ENCODE peak calls at places on chromosomes 12 and 14, in four cellular contexts. One of them, this sample, is unnamed.

GRCh38 chr14:55031190-55031589 is 4.2 kb downstream of the SOCS4 start:
- DNase-seq in K562: no peak
- DNase-seq in HepG2: no peak
- DNase-seq in SK-N-SH: no peak
- DNase-seq in this sample: no peak

GRCh38 chr14:71166434-71166833 is 259.2 kb downstream of the PCNX1 start:
- DNase-seq in SK-N-SH: peak; percentile 70
- DNase-seq in HepG2: peak; percentile 57
- DNase-seq in K562: no peak
- DNase-seq in this sample: peak; percentile 8

GRCh38 chr14:73255693-73256225 is 18.5 kb downstream of the PAPLN start:
- DNase-seq in HepG2: no peak
- DNase-seq in K562: no peak
- DNase-seq in SK-N-SH: no peak
- DNase-seq in this sample: no peak

GRCh38 chr12:30043151-30043550 is 259.4 kb upstream of the TMTC1 start:
- DNase-seq in SK-N-SH: no peak
- DNase-seq in K562: no peak
- DNase-seq in HepG2: no peak
- DNase-seq in this sample: no peak

GRCh38 chr14:39467889-39468524 is 35.8 kb upstream of the FBXO33 start:
- DNase-seq in HepG2: peak; percentile 83
- DNase-seq in SK-N-SH: no peak
- DNase-seq in K562: no peak
- DNase-seq in this sample: peak; percentile 55

GRCh38 chr12:105729372-105729771 is 398.9 kb downstream of the C12orf75 start:
- DNase-seq in SK-N-SH: no peak
- DNase-seq in K562: no peak
- DNase-seq in HepG2: no peak
- DNase-seq in this sample: no peak

GRCh38 chr12:92987362-92987761 is 58.3 kb upstream of the EEA1 start:
- DNase-seq in K562: peak; percentile 56
- DNase-seq in SK-N-SH: peak; percentile 48
- DNase-seq in HepG2: peak; percentile 78
- DNase-seq in this sample: peak; percentile 42

GRCh38 chr12:19048943-19049342 is 80.6 kb upstream of the PLEKHA5 start:
- DNase-seq in HepG2: no peak
- DNase-seq in SK-N-SH: no peak
- DNase-seq in K562: no peak
- DNase-seq in this sample: no peak

GRCh38 chr14:34685819-34686428 is 28.5 kb downstream of the CFL2 start:
- DNase-seq in K562: no peak
- DNase-seq in SK-N-SH: no peak
- DNase-seq in HepG2: no peak
- DNase-seq in this sample: no peak

GRCh38 chr12:132427999-132428871 is 61.7 kb upstream of the FBRSL1 start:
- DNase-seq in SK-N-SH: no peak
- DNase-seq in HepG2: peak; percentile 19
- DNase-seq in K562: no peak
- DNase-seq in this sample: no peak

GRCh38 chr12:6183689-6184441 is 16.3 kb upstream of the CD9 start:
- DNase-seq in SK-N-SH: no peak
- DNase-seq in K562: no peak
- DNase-seq in HepG2: peak; percentile 68
- DNase-seq in this sample: no peak

GRCh38 chr12:122200541-122201175 is 2.9 kb upstream of the B3GNT4 start:
- DNase-seq in SK-N-SH: peak; percentile 59
- DNase-seq in HepG2: no peak
- DNase-seq in K562: no peak
- DNase-seq in this sample: no peak

GRCh38 chr14:92886337-92886736 is 36.6 kb upstream of the CHGA start:
- DNase-seq in K562: no peak
- DNase-seq in SK-N-SH: peak; percentile 80
- DNase-seq in HepG2: no peak
- DNase-seq in this sample: no peak

GRCh38 chr12:53468286-53468685 is 16.4 kb downstream of the PCBP2 start:
- DNase-seq in K562: no peak
- DNase-seq in SK-N-SH: no peak
- DNase-seq in HepG2: no peak
- DNase-seq in this sample: no peak

GRCh38 chr14:77923131-77923933 is 123.4 kb downstream of the ADCK1 start:
- DNase-seq in K562: peak; percentile 40
- DNase-seq in HepG2: no peak
- DNase-seq in SK-N-SH: peak; percentile 80
- DNase-seq in this sample: no peak

GRCh38 chr12:131736807-131737484 is 26.1 kb downstream of the SFSWAP start:
- DNase-seq in K562: no peak
- DNase-seq in SK-N-SH: no peak
- DNase-seq in HepG2: no peak
- DNase-seq in this sample: peak; percentile 95

GRCh38 chr14:48963231-48963630 is 622.9 kb downstream of the RPS29 start:
- DNase-seq in SK-N-SH: no peak
- DNase-seq in HepG2: peak; percentile 3
- DNase-seq in K562: no peak
- DNase-seq in this sample: no peak

GRCh38 chr14:101630056-101630960 is 69.0 kb downstream of the DIO3 start:
- DNase-seq in HepG2: no peak
- DNase-seq in SK-N-SH: peak; percentile 84
- DNase-seq in K562: no peak
- DNase-seq in this sample: no peak

GRCh38 chr12:93176166-93176565 is 201.6 kb upstream of the NUDT4 start:
- DNase-seq in K562: no peak
- DNase-seq in HepG2: no peak
- DNase-seq in SK-N-SH: no peak
- DNase-seq in this sample: no peak

GRCh38 chr12:58310368-58310767 is 369.0 kb downstream of the ATP23 start:
- DNase-seq in K562: no peak
- DNase-seq in SK-N-SH: no peak
- DNase-seq in HepG2: no peak
- DNase-seq in this sample: no peak

GRCh38 chr14:31930493-31931225 is 146.4 kb upstream of the ARHGAP5 start:
- DNase-seq in SK-N-SH: no peak
- DNase-seq in HepG2: peak; percentile 43
- DNase-seq in K562: no peak
- DNase-seq in this sample: no peak

GRCh38 chr12:6729186-6729585 is 5.3 kb downstream of the COPS7A start:
- DNase-seq in HepG2: no peak
- DNase-seq in K562: no peak
- DNase-seq in SK-N-SH: no peak
- DNase-seq in this sample: no peak

GRCh38 chr12:120346681-120347080 is 19.1 kb upstream of the PLA2G1B start:
- DNase-seq in SK-N-SH: no peak
- DNase-seq in HepG2: no peak
- DNase-seq in K562: no peak
- DNase-seq in this sample: no peak

GRCh38 chr14:74647834-74648361 is 35.9 kb upstream of the LTBP2 start:
- DNase-seq in SK-N-SH: peak; percentile 47
- DNase-seq in K562: no peak
- DNase-seq in HepG2: no peak
- DNase-seq in this sample: no peak

GRCh38 chr12:47744778-47745436 is 13.8 kb downstream of the RAPGEF3 start:
- DNase-seq in SK-N-SH: no peak
- DNase-seq in HepG2: no peak
- DNase-seq in K562: no peak
- DNase-seq in this sample: no peak

GRCh38 chr14:105356927-105357326 is 41.4 kb upstream of the TEX22 start:
- DNase-seq in HepG2: no peak
- DNase-seq in SK-N-SH: no peak
- DNase-seq in K562: no peak
- DNase-seq in this sample: no peak

GRCh38 chr12:43676183-43676813 is 82.3 kb downstream of the PUS7L start:
- DNase-seq in HepG2: peak; percentile 45
- DNase-seq in SK-N-SH: peak; percentile 41
- DNase-seq in K562: peak; percentile 42
- DNase-seq in this sample: peak; percentile 46

GRCh38 chr12:18782827-18783226 is 44.9 kb downstream of the CAPZA3 start:
- DNase-seq in HepG2: no peak
- DNase-seq in SK-N-SH: no peak
- DNase-seq in K562: no peak
- DNase-seq in this sample: no peak

GRCh38 chr12:91778091-91778819 is 367.4 kb downstream of the BTG1 start:
- DNase-seq in K562: no peak
- DNase-seq in SK-N-SH: no peak
- DNase-seq in HepG2: no peak
- DNase-seq in this sample: peak; percentile 26

GRCh38 chr14:79342942-79343341 is 868.4 kb downstream of the DIO2 start:
- DNase-seq in HepG2: no peak
- DNase-seq in SK-N-SH: no peak
- DNase-seq in K562: no peak
- DNase-seq in this sample: no peak

GRCh38 chr12:3365416-3366385 is 125.3 kb upstream of the PRMT8 start:
- DNase-seq in K562: no peak
- DNase-seq in HepG2: no peak
- DNase-seq in SK-N-SH: peak; percentile 91
- DNase-seq in this sample: no peak

GRCh38 chr12:18323159-18323558 is 61.8 kb downstream of the PIK3C2G start:
- DNase-seq in K562: no peak
- DNase-seq in HepG2: no peak
- DNase-seq in SK-N-SH: no peak
- DNase-seq in this sample: no peak

GRCh38 chr12:80230068-80230467 is 130.7 kb downstream of the OTOGL start:
- DNase-seq in SK-N-SH: no peak
- DNase-seq in K562: no peak
- DNase-seq in HepG2: no peak
- DNase-seq in this sample: peak; percentile 4

DNA sequence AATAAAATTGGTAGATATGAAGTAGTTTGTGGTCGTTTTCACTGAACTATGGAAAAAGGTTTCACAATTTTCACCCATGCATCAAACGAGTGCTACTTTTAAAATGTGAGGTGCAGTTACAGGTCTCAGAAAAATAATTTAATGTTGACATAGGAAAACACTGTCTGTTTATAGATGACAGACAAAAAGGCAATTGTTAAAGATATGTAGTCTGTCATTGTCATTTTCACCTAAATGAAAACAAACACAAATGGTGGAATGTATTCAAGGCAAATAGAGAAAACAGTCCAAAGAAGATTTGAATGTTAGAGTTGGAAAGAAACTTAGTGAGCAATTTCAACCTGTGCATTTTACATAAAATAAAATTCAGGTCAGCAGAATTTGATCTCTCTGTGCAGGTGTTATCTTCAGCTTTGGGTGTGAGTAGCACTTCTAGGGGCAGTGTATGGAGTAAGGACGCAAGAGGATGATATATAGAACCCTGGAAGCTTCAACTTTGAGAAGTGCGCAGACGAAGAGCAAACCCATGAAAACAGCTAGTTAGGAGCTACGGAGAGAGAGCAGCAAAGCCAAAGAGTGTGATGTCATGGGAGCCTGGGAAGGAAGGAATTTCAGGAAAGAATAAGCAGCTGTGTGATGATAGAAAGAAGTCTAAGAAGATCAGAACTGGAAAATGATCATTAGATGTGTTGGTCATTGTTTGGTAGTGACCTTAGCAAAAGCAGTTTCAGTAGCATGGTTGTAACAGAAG is 6.2 kb downstream of the RERG start:
- DNase-seq in SK-N-SH: no peak
- DNase-seq in HepG2: no peak
- DNase-seq in K562: no peak
- DNase-seq in this sample: no peak
- TF ChIP-seq ELF1 in SK-N-SH: no peak
- TF ChIP-seq ELF1 in HepG2: no peak
- TF ChIP-seq ELF1 in K562: no peak
- TF ChIP-seq ELF1 in this sample: no peak

GRCh38 chr14:21040370-21040925 is 1.7 kb upstream of the RNASE7 start:
- DNase-seq in K562: no peak
- DNase-seq in SK-N-SH: no peak
- DNase-seq in HepG2: no peak
- DNase-seq in this sample: no peak

GRCh38 chr14:21039585-21040369 is 2.4 kb upstream of the RNASE7 start:
- DNase-seq in K562: no peak
- DNase-seq in HepG2: peak; percentile 85
- DNase-seq in SK-N-SH: peak; percentile 56
- DNase-seq in this sample: peak; percentile 41

GRCh38 chr14:21038416-21039058 is 3.6 kb upstream of the RNASE7 start:
- DNase-seq in SK-N-SH: no peak
- DNase-seq in K562: no peak
- DNase-seq in HepG2: no peak
- DNase-seq in this sample: no peak

GRCh38 chr14:21036746-21037145 is 2.1 kb upstream of the RNASE13 start:
- DNase-seq in K562: no peak
- DNase-seq in SK-N-SH: no peak
- DNase-seq in HepG2: no peak
- DNase-seq in this sample: no peak

DNA sequence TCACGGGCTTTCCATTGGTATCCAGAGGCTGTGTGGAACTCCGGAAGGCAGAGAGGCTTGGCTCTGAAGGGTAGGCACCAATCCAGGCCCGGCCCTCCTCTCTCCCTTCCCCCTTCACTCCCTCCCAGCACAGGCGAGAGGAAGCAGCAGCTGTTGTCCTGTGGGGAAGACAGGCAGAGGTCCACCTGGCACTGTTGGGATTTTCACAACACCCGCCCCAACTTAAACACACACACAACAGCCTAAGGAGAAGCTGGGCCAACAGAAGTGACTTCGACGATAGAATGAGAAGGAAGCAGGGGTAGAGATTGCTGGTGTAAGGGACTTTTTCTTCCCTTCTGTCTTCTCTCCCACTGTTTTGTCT is 3.1 kb upstream of the RNASE7 start:
- DNase-seq in HepG2: peak; percentile 73
- DNase-seq in SK-N-SH: no peak
- DNase-seq in K562: no peak
- DNase-seq in this sample: no peak
- TF ChIP-seq ELF1 in HepG2: peak; percentile 52
- TF ChIP-seq ELF1 in SK-N-SH: no peak
- TF ChIP-seq ELF1 in K562: no peak
- TF ChIP-seq ELF1 in this sample: no peak

DNA sequence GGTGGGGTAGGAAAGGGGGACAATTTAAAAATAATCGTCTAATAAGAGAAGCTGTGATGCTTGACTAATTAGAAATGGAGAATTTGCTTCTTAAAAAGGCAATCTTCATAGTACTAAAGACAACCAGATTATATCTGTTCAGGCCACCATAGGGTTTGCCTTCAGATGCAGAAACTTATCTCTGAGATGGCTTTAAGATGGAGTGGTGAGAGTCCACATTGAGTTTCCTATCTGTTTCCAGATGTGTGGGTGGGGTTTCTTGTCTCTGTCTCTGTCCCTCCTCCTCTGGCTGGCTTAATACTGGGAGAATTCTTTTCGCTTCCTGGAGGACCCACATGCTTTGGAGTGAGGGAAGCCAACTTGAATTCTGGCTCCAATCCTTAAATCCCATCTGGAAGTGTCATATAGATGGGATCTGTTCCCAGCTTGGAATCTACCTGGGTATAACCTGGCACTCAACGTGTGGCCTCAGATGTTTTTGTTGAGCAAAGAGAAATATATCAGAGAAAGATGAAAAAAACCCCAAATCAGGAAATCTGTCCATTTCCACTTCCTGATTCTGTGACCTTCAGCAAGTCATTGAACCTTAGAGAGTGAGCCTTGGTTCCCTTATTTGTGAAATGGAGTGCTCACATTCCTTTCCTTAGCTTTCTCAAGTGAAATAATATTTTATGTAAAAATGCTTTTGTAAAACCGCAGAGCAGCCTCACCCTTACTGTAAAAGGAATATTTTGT is 66.4 kb downstream of the CHST11 start:
- DNase-seq in K562: no peak
- DNase-seq in SK-N-SH: no peak
- DNase-seq in HepG2: no peak
- DNase-seq in this sample: no peak
- TF ChIP-seq ELF1 in K562: peak; percentile 73
- TF ChIP-seq ELF1 in SK-N-SH: no peak
- TF ChIP-seq ELF1 in HepG2: no peak
- TF ChIP-seq ELF1 in this sample: no peak

GRCh38 chr12:97921957-97922722 is 459.5 kb downstream of the RMST start:
- DNase-seq in HepG2: no peak
- DNase-seq in SK-N-SH: no peak
- DNase-seq in K562: no peak
- DNase-seq in this sample: no peak
- TF ChIP-seq ELF1 in HepG2: no peak
- TF ChIP-seq ELF1 in SK-N-SH: no peak
- TF ChIP-seq ELF1 in K562: no peak
- TF ChIP-seq ELF1 in this sample: no peak

This sample was measured in HCT116.